ENCODE peak calls at places on chromosomes 4 and X, in six cellular contexts. One of them, this sample, is unnamed.

GRCh38 chr4:98656443-98656842 is 2.0 kb downstream of the TSPAN5 start:
- DNase-seq in amniotic stem cell: no peak
- DNase-seq in T-helper 2 cell: no peak
- DNase-seq in osteocyte: no peak
- DNase-seq in endothelial cell: no peak
- DNase-seq in NCI-H2171 treated with DMSO at 0.1 percent for 48 hours: no peak
- DNase-seq in this sample: no peak

GRCh38 chr4:145871209-145871608 is 67.4 kb downstream of the ZNF827 start:
- DNase-seq in T-helper 2 cell: no peak
- DNase-seq in osteocyte: no peak
- DNase-seq in amniotic stem cell: no peak
- DNase-seq in endothelial cell: no peak
- DNase-seq in NCI-H2171 treated with DMSO at 0.1 percent for 48 hours: no peak
- DNase-seq in this sample: no peak

GRCh38 chr4:153205028-153205648 is 895 bp downstream of the TRIM2 start:
- DNase-seq in T-helper 2 cell: peak
- DNase-seq in amniotic stem cell: no peak
- DNase-seq in NCI-H2171 treated with DMSO at 0.1 percent for 48 hours: no peak
- DNase-seq in osteocyte: no peak
- DNase-seq in endothelial cell: no peak
- DNase-seq in this sample: peak

GRCh38 chr4:74755486-74755885 is 38.8 kb downstream of the BTC start:
- DNase-seq in endothelial cell: no peak
- DNase-seq in T-helper 2 cell: no peak
- DNase-seq in osteocyte: no peak
- DNase-seq in NCI-H2171 treated with DMSO at 0.1 percent for 48 hours: no peak
- DNase-seq in amniotic stem cell: no peak
- DNase-seq in this sample: no peak

GRCh38 chr4:186719925-186720694 is 3.5 kb downstream of the FAT1 start:
- DNase-seq in T-helper 2 cell: no peak
- DNase-seq in osteocyte: no peak
- DNase-seq in endothelial cell: peak
- DNase-seq in NCI-H2171 treated with DMSO at 0.1 percent for 48 hours: no peak
- DNase-seq in amniotic stem cell: no peak
- DNase-seq in this sample: no peak

GRCh38 chr4:145299380-145300076 is 119.1 kb upstream of the OTUD4 start:
- DNase-seq in endothelial cell: no peak
- DNase-seq in NCI-H2171 treated with DMSO at 0.1 percent for 48 hours: no peak
- DNase-seq in amniotic stem cell: peak
- DNase-seq in T-helper 2 cell: no peak
- DNase-seq in osteocyte: no peak
- DNase-seq in this sample: no peak

GRCh38 chr4:133162941-133163340 is 13.8 kb downstream of the PCDH10 start:
- DNase-seq in amniotic stem cell: no peak
- DNase-seq in osteocyte: no peak
- DNase-seq in NCI-H2171 treated with DMSO at 0.1 percent for 48 hours: no peak
- DNase-seq in T-helper 2 cell: no peak
- DNase-seq in endothelial cell: no peak
- DNase-seq in this sample: no peak

GRCh38 chr4:169650227-169650936 is 30.0 kb downstream of the CLCN3 start:
- DNase-seq in endothelial cell: no peak
- DNase-seq in osteocyte: no peak
- DNase-seq in NCI-H2171 treated with DMSO at 0.1 percent for 48 hours: no peak
- DNase-seq in amniotic stem cell: no peak
- DNase-seq in T-helper 2 cell: no peak
- DNase-seq in this sample: no peak

GRCh38 chr4:155143512-155143911 is 64.9 kb upstream of the NPY2R start:
- DNase-seq in T-helper 2 cell: no peak
- DNase-seq in NCI-H2171 treated with DMSO at 0.1 percent for 48 hours: no peak
- DNase-seq in osteocyte: no peak
- DNase-seq in endothelial cell: no peak
- DNase-seq in amniotic stem cell: no peak
- DNase-seq in this sample: no peak

GRCh38 chrX:105658136-105658535 is 164.2 kb upstream of the NRK start:
- DNase-seq in T-helper 2 cell: no peak
- DNase-seq in amniotic stem cell: no peak
- DNase-seq in endothelial cell: no peak
- DNase-seq in NCI-H2171 treated with DMSO at 0.1 percent for 48 hours: no peak
- DNase-seq in osteocyte: no peak
- DNase-seq in this sample: no peak

GRCh38 chrX:43065978-43066377 is 288.0 kb upstream of the PPP1R2C start:
- DNase-seq in T-helper 2 cell: no peak
- DNase-seq in endothelial cell: no peak
- DNase-seq in NCI-H2171 treated with DMSO at 0.1 percent for 48 hours: no peak
- DNase-seq in osteocyte: no peak
- DNase-seq in amniotic stem cell: no peak
- DNase-seq in this sample: no peak

GRCh38 chr4:181504846-181505374 is 738.3 kb upstream of the TENM3 start:
- DNase-seq in NCI-H2171 treated with DMSO at 0.1 percent for 48 hours: peak
- DNase-seq in endothelial cell: no peak
- DNase-seq in osteocyte: no peak
- DNase-seq in amniotic stem cell: no peak
- DNase-seq in T-helper 2 cell: no peak
- DNase-seq in this sample: no peak

GRCh38 chr4:145609494-145610427 is 9.4 kb upstream of the MMAA start:
- DNase-seq in NCI-H2171 treated with DMSO at 0.1 percent for 48 hours: peak
- DNase-seq in T-helper 2 cell: no peak
- DNase-seq in osteocyte: no peak
- DNase-seq in amniotic stem cell: peak
- DNase-seq in endothelial cell: peak
- DNase-seq in this sample: peak

GRCh38 chr4:38233727-38234478 is 273.7 kb downstream of the PTTG2 start:
- DNase-seq in NCI-H2171 treated with DMSO at 0.1 percent for 48 hours: no peak
- DNase-seq in osteocyte: no peak
- DNase-seq in endothelial cell: no peak
- DNase-seq in T-helper 2 cell: no peak
- DNase-seq in amniotic stem cell: no peak
- DNase-seq in this sample: no peak

GRCh38 chr4:16264798-16265197 is 38.5 kb upstream of the TAPT1 start:
- DNase-seq in NCI-H2171 treated with DMSO at 0.1 percent for 48 hours: peak
- DNase-seq in osteocyte: no peak
- DNase-seq in amniotic stem cell: peak
- DNase-seq in T-helper 2 cell: no peak
- DNase-seq in endothelial cell: no peak
- DNase-seq in this sample: no peak

GRCh38 chr4:123110147-123110546 is 187.8 kb upstream of the NUDT6 start:
- DNase-seq in T-helper 2 cell: no peak
- DNase-seq in NCI-H2171 treated with DMSO at 0.1 percent for 48 hours: no peak
- DNase-seq in amniotic stem cell: no peak
- DNase-seq in osteocyte: no peak
- DNase-seq in endothelial cell: no peak
- DNase-seq in this sample: no peak

GRCh38 chrX:76802698-76803097 is 375.2 kb downstream of the MAGEE1 start:
- DNase-seq in T-helper 2 cell: no peak
- DNase-seq in endothelial cell: no peak
- DNase-seq in osteocyte: no peak
- DNase-seq in NCI-H2171 treated with DMSO at 0.1 percent for 48 hours: no peak
- DNase-seq in amniotic stem cell: no peak
- DNase-seq in this sample: no peak

GRCh38 chr4:141807073-141807472 is 170.7 kb downstream of the IL15 start:
- DNase-seq in endothelial cell: no peak
- DNase-seq in osteocyte: no peak
- DNase-seq in T-helper 2 cell: no peak
- DNase-seq in amniotic stem cell: peak
- DNase-seq in NCI-H2171 treated with DMSO at 0.1 percent for 48 hours: no peak
- DNase-seq in this sample: no peak

GRCh38 chr4:102355748-102356147 is 10.5 kb upstream of the SLC39A8 start:
- DNase-seq in T-helper 2 cell: no peak
- DNase-seq in osteocyte: no peak
- DNase-seq in amniotic stem cell: no peak
- DNase-seq in endothelial cell: no peak
- DNase-seq in NCI-H2171 treated with DMSO at 0.1 percent for 48 hours: no peak
- DNase-seq in this sample: no peak

GRCh38 chr4:18480928-18481327 is 459.4 kb upstream of the LCORL start:
- DNase-seq in T-helper 2 cell: no peak
- DNase-seq in amniotic stem cell: no peak
- DNase-seq in osteocyte: no peak
- DNase-seq in endothelial cell: no peak
- DNase-seq in NCI-H2171 treated with DMSO at 0.1 percent for 48 hours: no peak
- DNase-seq in this sample: no peak

GRCh38 chr4:137267024-137267423 is 265.3 kb downstream of the PCDH18 start:
- DNase-seq in amniotic stem cell: peak
- DNase-seq in NCI-H2171 treated with DMSO at 0.1 percent for 48 hours: no peak
- DNase-seq in endothelial cell: no peak
- DNase-seq in osteocyte: no peak
- DNase-seq in T-helper 2 cell: no peak
- DNase-seq in this sample: no peak

GRCh38 chrX:11597479-11597878 is 68.2 kb downstream of the ARHGAP6 start:
- DNase-seq in amniotic stem cell: no peak
- DNase-seq in NCI-H2171 treated with DMSO at 0.1 percent for 48 hours: no peak
- DNase-seq in osteocyte: no peak
- DNase-seq in T-helper 2 cell: no peak
- DNase-seq in endothelial cell: no peak
- DNase-seq in this sample: no peak

GRCh38 chrX:42131856-42132255 is 208.5 kb upstream of the CASK start:
- DNase-seq in amniotic stem cell: no peak
- DNase-seq in NCI-H2171 treated with DMSO at 0.1 percent for 48 hours: no peak
- DNase-seq in endothelial cell: no peak
- DNase-seq in osteocyte: no peak
- DNase-seq in T-helper 2 cell: no peak
- DNase-seq in this sample: no peak

GRCh38 chrX:14039344-14039743 is 9.7 kb upstream of the GEMIN8 start:
- DNase-seq in T-helper 2 cell: no peak
- DNase-seq in amniotic stem cell: no peak
- DNase-seq in NCI-H2171 treated with DMSO at 0.1 percent for 48 hours: peak
- DNase-seq in endothelial cell: peak
- DNase-seq in osteocyte: no peak
- DNase-seq in this sample: no peak

GRCh38 chrX:10146350-10146749 is 10.4 kb upstream of the CLCN4 start:
- DNase-seq in T-helper 2 cell: no peak
- DNase-seq in amniotic stem cell: no peak
- DNase-seq in osteocyte: no peak
- DNase-seq in endothelial cell: no peak
- DNase-seq in NCI-H2171 treated with DMSO at 0.1 percent for 48 hours: peak
- DNase-seq in this sample: no peak

GRCh38 chrX:81874807-81875206 is 672.9 kb downstream of the SH3BGRL start:
- DNase-seq in amniotic stem cell: no peak
- DNase-seq in NCI-H2171 treated with DMSO at 0.1 percent for 48 hours: no peak
- DNase-seq in T-helper 2 cell: no peak
- DNase-seq in endothelial cell: no peak
- DNase-seq in osteocyte: no peak
- DNase-seq in this sample: no peak

GRCh38 chr4:84855774-84856173 is 110.7 kb downstream of the WDFY3 start:
- DNase-seq in osteocyte: no peak
- DNase-seq in amniotic stem cell: no peak
- DNase-seq in endothelial cell: no peak
- DNase-seq in NCI-H2171 treated with DMSO at 0.1 percent for 48 hours: no peak
- DNase-seq in T-helper 2 cell: no peak
- DNase-seq in this sample: no peak

This sample was measured in H9.